ENCODE peak calls at places on chromosomes 4 and X, in nine cellular contexts. One of them, this sample, is unnamed.

GRCh38 chrX:129984196-129984962 is 1.9 kb downstream of the BCORL1 start:
- DNase-seq in HCT116: no peak
- DNase-seq in GM12878: no peak
- DNase-seq in tibial artery: peak
- DNase-seq in GM10248: peak
- DNase-seq in brain microvascular endothelial cell: no peak
- DNase-seq in heart left ventricle: peak
- DNase-seq in B cell: peak
- DNase-seq in fibroblast of mammary gland: no peak
- DNase-seq in this sample: no peak

GRCh38 chrX:70434914-70435586 is 9.6 kb upstream of the DLG3 start:
- DNase-seq in GM12878: no peak
- DNase-seq in tibial artery: peak
- DNase-seq in brain microvascular endothelial cell: no peak
- DNase-seq in HCT116: no peak
- DNase-seq in heart left ventricle: peak
- DNase-seq in GM10248: peak
- DNase-seq in fibroblast of mammary gland: peak
- DNase-seq in B cell: no peak
- DNase-seq in this sample: no peak

GRCh38 chrX:42515939-42516338 is 262.0 kb downstream of the PPP1R2C start:
- DNase-seq in heart left ventricle: no peak
- DNase-seq in GM12878: no peak
- DNase-seq in HCT116: no peak
- DNase-seq in tibial artery: no peak
- DNase-seq in brain microvascular endothelial cell: no peak
- DNase-seq in GM10248: no peak
- DNase-seq in fibroblast of mammary gland: peak
- DNase-seq in B cell: no peak
- DNase-seq in this sample: no peak

GRCh38 chr4:181465826-181466225 is 777.4 kb upstream of the TENM3 start:
- DNase-seq in fibroblast of mammary gland: no peak
- DNase-seq in GM10248: no peak
- DNase-seq in tibial artery: no peak
- DNase-seq in B cell: no peak
- DNase-seq in heart left ventricle: no peak
- DNase-seq in HCT116: no peak
- DNase-seq in brain microvascular endothelial cell: no peak
- DNase-seq in GM12878: no peak
- DNase-seq in this sample: no peak

GRCh38 chrX:14916017-14916674 is 42.9 kb downstream of the MOSPD2 start:
- DNase-seq in fibroblast of mammary gland: peak
- DNase-seq in brain microvascular endothelial cell: peak
- DNase-seq in heart left ventricle: no peak
- DNase-seq in B cell: no peak
- DNase-seq in HCT116: no peak
- DNase-seq in tibial artery: no peak
- DNase-seq in GM10248: no peak
- DNase-seq in GM12878: no peak
- DNase-seq in this sample: no peak

GRCh38 chr4:177726111-177726510 is 283.9 kb upstream of the AGA start:
- DNase-seq in HCT116: no peak
- DNase-seq in B cell: no peak
- DNase-seq in fibroblast of mammary gland: peak
- DNase-seq in brain microvascular endothelial cell: no peak
- DNase-seq in heart left ventricle: no peak
- DNase-seq in tibial artery: no peak
- DNase-seq in GM10248: no peak
- DNase-seq in GM12878: no peak
- DNase-seq in this sample: no peak

GRCh38 chr4:149951501-149951900 is 126.7 kb upstream of the DCLK2 start:
- DNase-seq in HCT116: no peak
- DNase-seq in B cell: no peak
- DNase-seq in heart left ventricle: no peak
- DNase-seq in fibroblast of mammary gland: no peak
- DNase-seq in tibial artery: no peak
- DNase-seq in brain microvascular endothelial cell: no peak
- DNase-seq in GM12878: no peak
- DNase-seq in GM10248: no peak
- DNase-seq in this sample: no peak

GRCh38 chr4:138751290-138751689 is 264.3 kb upstream of the NOCT start:
- DNase-seq in fibroblast of mammary gland: peak
- DNase-seq in B cell: no peak
- DNase-seq in GM12878: no peak
- DNase-seq in GM10248: no peak
- DNase-seq in brain microvascular endothelial cell: no peak
- DNase-seq in HCT116: no peak
- DNase-seq in tibial artery: no peak
- DNase-seq in heart left ventricle: no peak
- DNase-seq in this sample: no peak

GRCh38 chr4:52983563-52984303 is 121.6 kb downstream of the RASL11B start:
- DNase-seq in tibial artery: no peak
- DNase-seq in brain microvascular endothelial cell: peak
- DNase-seq in B cell: no peak
- DNase-seq in heart left ventricle: no peak
- DNase-seq in fibroblast of mammary gland: peak
- DNase-seq in GM12878: no peak
- DNase-seq in GM10248: peak
- DNase-seq in HCT116: peak
- DNase-seq in this sample: peak

GRCh38 chrX:46803140-46803539 is 33.7 kb upstream of the RP2 start:
- DNase-seq in HCT116: no peak
- DNase-seq in fibroblast of mammary gland: peak
- DNase-seq in GM10248: no peak
- DNase-seq in GM12878: no peak
- DNase-seq in tibial artery: no peak
- DNase-seq in brain microvascular endothelial cell: no peak
- DNase-seq in heart left ventricle: no peak
- DNase-seq in B cell: no peak
- DNase-seq in this sample: no peak

GRCh38 chr4:88616275-88616996 is 24.2 kb downstream of the HERC3 start:
- DNase-seq in heart left ventricle: no peak
- DNase-seq in GM10248: no peak
- DNase-seq in fibroblast of mammary gland: peak
- DNase-seq in B cell: no peak
- DNase-seq in HCT116: no peak
- DNase-seq in GM12878: no peak
- DNase-seq in brain microvascular endothelial cell: peak
- DNase-seq in tibial artery: no peak
- DNase-seq in this sample: no peak

GRCh38 chr4:99467908-99468307 is 32.8 kb upstream of the ADH7 start:
- DNase-seq in brain microvascular endothelial cell: no peak
- DNase-seq in GM10248: no peak
- DNase-seq in HCT116: no peak
- DNase-seq in fibroblast of mammary gland: no peak
- DNase-seq in GM12878: no peak
- DNase-seq in B cell: no peak
- DNase-seq in heart left ventricle: no peak
- DNase-seq in tibial artery: no peak
- DNase-seq in this sample: no peak

GRCh38 chr4:55546633-55547460 is at the start of gene CLOCK:
- DNase-seq in GM10248: peak
- DNase-seq in brain microvascular endothelial cell: peak
- DNase-seq in fibroblast of mammary gland: peak
- DNase-seq in GM12878: no peak
- DNase-seq in B cell: peak
- DNase-seq in tibial artery: peak
- DNase-seq in HCT116: peak
- DNase-seq in heart left ventricle: peak
- DNase-seq in this sample: no peak

GRCh38 chr4:55545133-55545532 is 1.6 kb downstream of the CLOCK start:
- DNase-seq in fibroblast of mammary gland: peak
- DNase-seq in brain microvascular endothelial cell: no peak
- DNase-seq in B cell: no peak
- DNase-seq in GM12878: no peak
- DNase-seq in tibial artery: no peak
- DNase-seq in GM10248: no peak
- DNase-seq in heart left ventricle: no peak
- DNase-seq in HCT116: peak
- DNase-seq in this sample: no peak

GRCh38 chr4:55547461-55547770 is 707 bp upstream of the CLOCK start:
- DNase-seq in GM10248: no peak
- DNase-seq in heart left ventricle: no peak
- DNase-seq in tibial artery: no peak
- DNase-seq in GM12878: no peak
- DNase-seq in brain microvascular endothelial cell: peak
- DNase-seq in fibroblast of mammary gland: no peak
- DNase-seq in B cell: no peak
- DNase-seq in HCT116: no peak
- DNase-seq in this sample: no peak

GRCh38 chr4:55547918-55548317 is 1.2 kb upstream of the CLOCK start:
- DNase-seq in GM10248: no peak
- DNase-seq in HCT116: no peak
- DNase-seq in heart left ventricle: no peak
- DNase-seq in tibial artery: no peak
- DNase-seq in brain microvascular endothelial cell: no peak
- DNase-seq in GM12878: no peak
- DNase-seq in B cell: no peak
- DNase-seq in fibroblast of mammary gland: no peak
- DNase-seq in this sample: no peak

DNA sequence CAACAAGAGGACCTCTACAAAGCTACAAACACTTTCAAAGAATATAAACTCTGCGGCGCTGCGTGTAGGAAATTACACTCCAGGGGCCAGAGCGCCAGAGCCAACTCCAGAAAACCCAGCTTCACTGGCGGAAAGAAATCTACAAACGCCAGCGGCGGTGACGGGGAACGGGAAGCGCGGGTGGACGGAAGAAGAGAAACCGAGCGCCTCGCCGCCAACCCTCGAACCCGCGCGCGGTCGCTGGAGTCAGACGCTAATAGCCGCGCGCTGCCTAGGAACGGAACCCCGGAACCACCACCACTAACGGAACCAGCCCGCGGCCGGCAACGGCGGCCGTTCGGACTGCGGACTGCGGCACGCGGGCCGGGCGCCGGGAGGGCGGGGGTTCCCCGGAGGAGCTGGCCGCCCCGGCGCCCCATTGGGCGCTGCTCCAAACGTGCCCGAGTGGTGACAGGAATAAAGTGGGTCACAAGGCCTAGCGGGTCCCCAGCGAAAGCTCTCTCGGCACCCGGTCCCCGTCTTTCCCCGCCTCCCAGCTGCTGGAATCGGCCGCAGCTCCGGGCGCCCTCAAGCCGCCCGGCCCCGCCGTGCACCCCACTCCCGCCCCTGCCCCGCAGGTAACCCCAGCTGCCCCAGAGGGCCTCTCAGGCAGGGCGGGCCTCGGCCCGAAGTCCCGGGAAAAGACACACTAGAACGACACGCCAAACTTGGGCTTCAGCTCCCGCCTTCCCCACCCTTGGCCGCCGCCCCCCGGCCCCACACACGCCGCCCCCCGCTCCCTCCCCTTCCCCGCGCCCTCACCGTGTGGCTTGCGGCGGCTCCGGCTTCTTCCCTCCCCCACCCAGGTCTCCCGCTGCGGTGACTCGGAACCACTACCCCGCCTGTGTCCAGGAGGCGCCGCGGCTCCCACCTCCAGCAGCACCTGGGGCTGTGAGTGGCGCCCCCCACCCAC is 752 bp downstream of the CLOCK start:
- DNase-seq in brain microvascular endothelial cell: peak
- DNase-seq in GM12878: no peak
- DNase-seq in GM10248: peak
- DNase-seq in fibroblast of mammary gland: peak
- DNase-seq in B cell: peak
- DNase-seq in heart left ventricle: peak
- DNase-seq in tibial artery: peak
- DNase-seq in HCT116: peak
- DNase-seq in this sample: no peak
- TF ChIP-seq CTCF in brain microvascular endothelial cell: no peak
- TF ChIP-seq CTCF in GM12878: no peak
- TF ChIP-seq CTCF in GM10248: no peak
- TF ChIP-seq CTCF in fibroblast of mammary gland: no peak
- TF ChIP-seq CTCF in B cell: no peak
- TF ChIP-seq CTCF in heart left ventricle: no peak
- TF ChIP-seq CTCF in tibial artery: no peak
- TF ChIP-seq CTCF in HCT116: no peak
- TF ChIP-seq CTCF in this sample: no peak

GRCh38 chr4:16505726-16506125 is 279.5 kb upstream of the TAPT1 start:
- DNase-seq in GM12878: no peak
- DNase-seq in GM10248: no peak
- DNase-seq in HCT116: no peak
- DNase-seq in fibroblast of mammary gland: peak
- DNase-seq in tibial artery: no peak
- DNase-seq in brain microvascular endothelial cell: peak
- DNase-seq in B cell: no peak
- DNase-seq in heart left ventricle: no peak
- DNase-seq in this sample: no peak
- TF ChIP-seq CTCF in GM12878: no peak
- TF ChIP-seq CTCF in GM10248: no peak
- TF ChIP-seq CTCF in HCT116: peak
- TF ChIP-seq CTCF in fibroblast of mammary gland: peak
- TF ChIP-seq CTCF in tibial artery: no peak
- TF ChIP-seq CTCF in brain microvascular endothelial cell: peak
- TF ChIP-seq CTCF in B cell: no peak
- TF ChIP-seq CTCF in heart left ventricle: peak
- TF ChIP-seq CTCF in this sample: peak

GRCh38 chr4:71261633-71262121 is 77.1 kb upstream of the SLC4A4 start:
- DNase-seq in tibial artery: no peak
- DNase-seq in GM12878: peak
- DNase-seq in B cell: no peak
- DNase-seq in brain microvascular endothelial cell: no peak
- DNase-seq in GM10248: no peak
- DNase-seq in heart left ventricle: no peak
- DNase-seq in fibroblast of mammary gland: no peak
- DNase-seq in HCT116: no peak
- DNase-seq in this sample: no peak
- TF ChIP-seq CTCF in tibial artery: no peak
- TF ChIP-seq CTCF in GM12878: no peak
- TF ChIP-seq CTCF in B cell: no peak
- TF ChIP-seq CTCF in brain microvascular endothelial cell: no peak
- TF ChIP-seq CTCF in GM10248: no peak
- TF ChIP-seq CTCF in heart left ventricle: no peak
- TF ChIP-seq CTCF in fibroblast of mammary gland: no peak
- TF ChIP-seq CTCF in HCT116: no peak
- TF ChIP-seq CTCF in this sample: no peak

GRCh38 chr4:80322716-80323115 is 12.8 kb upstream of the CFAP299 start:
- DNase-seq in fibroblast of mammary gland: peak
- DNase-seq in HCT116: no peak
- DNase-seq in GM10248: no peak
- DNase-seq in tibial artery: no peak
- DNase-seq in B cell: no peak
- DNase-seq in GM12878: no peak
- DNase-seq in heart left ventricle: no peak
- DNase-seq in brain microvascular endothelial cell: peak
- DNase-seq in this sample: no peak
- TF ChIP-seq CTCF in fibroblast of mammary gland: peak
- TF ChIP-seq CTCF in HCT116: no peak
- TF ChIP-seq CTCF in GM10248: no peak
- TF ChIP-seq CTCF in tibial artery: no peak
- TF ChIP-seq CTCF in B cell: no peak
- TF ChIP-seq CTCF in GM12878: peak
- TF ChIP-seq CTCF in heart left ventricle: no peak
- TF ChIP-seq CTCF in brain microvascular endothelial cell: peak
- TF ChIP-seq CTCF in this sample: peak